ENCODE peak calls at places on chromosomes 13 and 19, in seven cellular contexts. N, Y, F, U, V, L and M are unnamed samples.
A peak's percentile ranks its signal among the peaks of the same experiment; 100 is the strongest.

GRCh38 chr19:51131780-51132680 is 7.3 kb downstream of the SIGLEC9 start:
- DNase-seq in N (no peak), Y (no peak), F (no peak), U (no peak), V (peak; percentile 78), L (no peak), M (peak; percentile 23)

GRCh38 chr19:4445963-4446668 is 11.5 kb downstream of the UBXN6 start:
- DNase-seq in N (no peak), Y (no peak), F (no peak), U (no peak), V (peak; percentile 33), L (no peak), M (no peak)

GRCh38 chr13:64158910-64159309 is 2743.3 kb upstream of the PCDH20 start:
- DNase-seq in N (no peak), Y (no peak), F (no peak), U (peak; percentile 3), V (no peak), L (no peak), M (no peak)

GRCh38 chr13:61905054-61905453 is 489.4 kb upstream of the PCDH20 start:
- DNase-seq in N (no peak), Y (no peak), F (no peak), U (no peak), V (no peak), L (no peak), M (no peak)

GRCh38 chr13:41179593-41180250 is 14.6 kb downstream of the KBTBD7 start:
- DNase-seq in N (no peak), Y (no peak), F (no peak), U (peak; percentile 37), V (no peak), L (no peak), M (no peak)

GRCh38 chr19:13633109-13633508 is 126.8 kb upstream of the CACNA1A start:
- DNase-seq in N (peak; percentile 96), Y (no peak), F (no peak), U (peak; percentile 58), V (no peak), L (no peak), M (no peak)

GRCh38 chr13:73984949-73985691 is 149.1 kb downstream of the KLF12 start:
- DNase-seq in N (no peak), Y (peak; percentile 51), F (peak; percentile 76), U (no peak), V (peak; percentile 33), L (no peak), M (no peak)

GRCh38 chr19:17236831-17237543 is 8.7 kb downstream of the NR2F6 start:
- DNase-seq in N (no peak), Y (no peak), F (no peak), U (no peak), V (no peak), L (no peak), M (no peak)

GRCh38 chr19:51341976-51342580 is at the start of gene VSIG10L:
- DNase-seq in N (no peak), Y (no peak), F (no peak), U (peak; percentile 31), V (no peak), L (no peak), M (no peak)

GRCh38 chr19:7871280-7871529 is 3.0 kb downstream of the PRR36 start:
- DNase-seq in N (no peak), Y (no peak), F (no peak), U (no peak), V (no peak), L (no peak), M (no peak)

GRCh38 chr19:55069137-55069858 is 6.3 kb upstream of the RDH13 start:
- DNase-seq in N (no peak), Y (no peak), F (no peak), U (peak; percentile 89), V (no peak), L (no peak), M (peak; percentile 70)

GRCh38 chr13:23427342-23428182 is 5.9 kb downstream of the SACS start:
- DNase-seq in N (no peak), Y (no peak), F (no peak), U (peak; percentile 92), V (no peak), L (no peak), M (no peak)

GRCh38 chr13:106533940-106534843 is 1.3 kb downstream of the EFNB2 start:
- DNase-seq in N (no peak), Y (no peak), F (peak; percentile 38), U (peak; percentile 56), V (peak; percentile 53), L (no peak), M (peak; percentile 61)

GRCh38 chr19:49689133-49690072 is at the start of gene ADM5:
- DNase-seq in N (peak; percentile 61), Y (no peak), F (peak; percentile 57), U (peak; percentile 83), V (peak; percentile 74), L (no peak), M (peak; percentile 56)

GRCh38 chr13:29801737-29802305 is 48.6 kb downstream of the UBL3 start:
- DNase-seq in N (no peak), Y (no peak), F (no peak), U (no peak), V (no peak), L (no peak), M (no peak)

GRCh38 chr19:21626091-21626490 is 120.7 kb downstream of the ZNF429 start:
- DNase-seq in N (no peak), Y (no peak), F (no peak), U (no peak), V (no peak), L (no peak), M (no peak)

GRCh38 chr13:69010789-69011188 is 1096.8 kb upstream of the ATXN8OS start:
- DNase-seq in N (no peak), Y (no peak), F (no peak), U (no peak), V (no peak), L (no peak), M (no peak)

GRCh38 chr19:928471-929259 is 2.8 kb downstream of the ARID3A start:
- DNase-seq in N (no peak), Y (no peak), F (no peak), U (no peak), V (no peak), L (no peak), M (no peak)

GRCh38 chr13:25753976-25754375 is 297.8 kb downstream of the SHISA2 start:
- DNase-seq in N (no peak), Y (no peak), F (no peak), U (no peak), V (no peak), L (no peak), M (no peak)

GRCh38 chr13:46603165-46603603 is 50.2 kb downstream of the LRCH1 start:
- DNase-seq in N (no peak), Y (no peak), F (no peak), U (peak; percentile 11), V (no peak), L (no peak), M (no peak)

GRCh38 chr13:111114362-111115050 is 604 bp upstream of the ARHGEF7 start:
- DNase-seq in N (no peak), Y (no peak), F (no peak), U (no peak), V (peak; percentile 73), L (no peak), M (peak; percentile 29)

GRCh38 chr19:5991244-5991838 is 13.4 kb upstream of the RANBP3 start:
- DNase-seq in N (no peak), Y (no peak), F (no peak), U (no peak), V (no peak), L (no peak), M (no peak)

GRCh38 chr19:41616785-41617621 is 9.9 kb downstream of the CEACAM4 start:
- DNase-seq in N (no peak), Y (no peak), F (no peak), U (peak; percentile 44), V (no peak), L (no peak), M (no peak)

GRCh38 chr13:111372651-111373425 is 52.4 kb downstream of the TEX29 start:
- DNase-seq in N (no peak), Y (no peak), F (no peak), U (no peak), V (no peak), L (no peak), M (no peak)

GRCh38 chr19:13006431-13007281 is 11.4 kb downstream of the NFIX start:
- DNase-seq in N (no peak), Y (no peak), F (no peak), U (no peak), V (peak; percentile 54), L (no peak), M (peak; percentile 55)

GRCh38 chr13:99766641-99767045 is 204.9 kb downstream of the ZIC5 start:
- DNase-seq in N (peak; percentile 37), Y (no peak), F (no peak), U (no peak), V (no peak), L (no peak), M (no peak)

GRCh38 chr13:114121496-114122466 is 10.6 kb downstream of the RASA3 start:
- DNase-seq in N (no peak), Y (no peak), F (no peak), U (no peak), V (peak; percentile 41), L (no peak), M (no peak)

GRCh38 chr19:4206818-4207484 is 22.4 kb upstream of the EBI3 start:
- DNase-seq in N (no peak), Y (no peak), F (no peak), U (no peak), V (no peak), L (no peak), M (no peak)

GRCh38 chr13:35983206-35983605 is 148.0 kb downstream of the DCLK1 start:
- DNase-seq in N (no peak), Y (no peak), F (no peak), U (no peak), V (no peak), L (no peak), M (no peak)

GRCh38 chr19:947707-948533 is 22.1 kb downstream of the ARID3A start:
- DNase-seq in N (no peak), Y (no peak), F (no peak), U (no peak), V (peak; percentile 79), L (peak; percentile 49), M (peak; percentile 39)

GRCh38 chr19:46716013-46716671 is 772 bp downstream of the PRKD2 start:
- DNase-seq in N (no peak), Y (no peak), F (peak; percentile 51), U (no peak), V (no peak), L (no peak), M (peak; percentile 32)